ENCODE peak calls at places on chromosomes 12 and 14, in four cellular contexts. M is mesendoderm; X is CD8-positive, alpha-beta T cell; P is endothelial cell of umbilical vein. F is an unnamed sample.

GRCh38 chr12:105358789-105359188 is 28.3 kb downstream of the C12orf75 start:
- DNase-seq in M (no peak), X (no peak), P (no peak), F (no peak)

GRCh38 chr14:105855246-105855892 is 329.0 kb downstream of the TMEM121 start:
- DNase-seq in M (no peak), X (peak; percentile 44), P (no peak), F (no peak)

GRCh38 chr12:121580959-121581680 is at the start of gene KDM2B:
- DNase-seq in M (peak; percentile 90), X (peak; percentile 59), P (peak; percentile 63), F (peak; percentile 40)

GRCh38 chr12:32586390-32586789 is 92.7 kb upstream of the DNM1L start:
- DNase-seq in M (no peak), X (no peak), P (peak; percentile 96), F (peak; percentile 54)

GRCh38 chr12:19450362-19450761 is 11.1 kb downstream of the AEBP2 start:
- DNase-seq in M (no peak), X (no peak), P (no peak), F (peak; percentile 18)

GRCh38 chr14:53043107-53043704 is 92.4 kb upstream of the FERMT2 start:
- DNase-seq in M (no peak), X (no peak), P (no peak), F (no peak)

GRCh38 chr14:92897922-92898599 is 24.9 kb upstream of the CHGA start:
- DNase-seq in M (no peak), X (no peak), P (no peak), F (no peak)

GRCh38 chr14:57266060-57266459 is 2.6 kb downstream of the EXOC5 start:
- DNase-seq in M (no peak), X (no peak), P (peak; percentile 82), F (no peak)

GRCh38 chr12:69313209-69313608 is 35.0 kb upstream of the LYZ start:
- DNase-seq in M (no peak), X (no peak), P (no peak), F (no peak)

GRCh38 chr14:104592292-104592672 is 12.3 kb downstream of the TMEM179 start:
- DNase-seq in M (no peak), X (no peak), P (no peak), F (no peak)

GRCh38 chr14:20327005-20327869 is 5.8 kb downstream of the CCNB1IP1 start:
- DNase-seq in M (peak; percentile 68), X (no peak), P (peak; percentile 75), F (peak; percentile 42)

GRCh38 chr14:51852541-51852940 is 7.9 kb upstream of the GNG2 start:
- DNase-seq in M (no peak), X (no peak), P (no peak), F (no peak)

GRCh38 chr14:33682746-33683145 is 268.1 kb downstream of the EGLN3 start:
- DNase-seq in M (peak; percentile 7), X (no peak), P (no peak), F (peak; percentile 83)

GRCh38 chr12:597926-598568 is 65.2 kb downstream of the NINJ2 start:
- DNase-seq in M (no peak), X (no peak), P (peak; percentile 91), F (no peak)

GRCh38 chr12:131390408-131391100 is 320.3 kb upstream of the SFSWAP start:
- DNase-seq in M (peak; percentile 69), X (no peak), P (no peak), F (no peak)

GRCh38 chr14:68191567-68192321 is 372.2 kb downstream of the RAD51B start:
- DNase-seq in M (no peak), X (no peak), P (no peak), F (no peak)

GRCh38 chr12:121009744-121010143 is 6.5 kb downstream of the C12orf43 start:
- DNase-seq in M (peak; percentile 73), X (no peak), P (no peak), F (peak; percentile 53)

GRCh38 chr12:100703337-100703736 is 91.2 kb upstream of the ANO4 start:
- DNase-seq in M (no peak), X (no peak), P (no peak), F (no peak)

GRCh38 chr12:87142346-87142745 is 886.2 kb upstream of the MGAT4C start:
- DNase-seq in M (no peak), X (no peak), P (no peak), F (no peak)

GRCh38 chr12:111754671-111755070 is 12.1 kb upstream of the ALDH2 start:
- DNase-seq in M (no peak), X (no peak), P (no peak), F (no peak)

GRCh38 chr12:103093499-103094106 is 136.1 kb downstream of the ASCL1 start:
- DNase-seq in M (peak; percentile 59), X (no peak), P (no peak), F (no peak)

GRCh38 chr12:119153477-119154434 is 25.0 kb upstream of the HSPB8 start:
- DNase-seq in M (peak; percentile 99), X (no peak), P (peak; percentile 30), F (peak; percentile 36)

GRCh38 chr14:31567651-31568050 is 6.4 kb downstream of the NUBPL start:
- DNase-seq in M (peak; percentile 48), X (no peak), P (peak; percentile 3), F (no peak)

GRCh38 chr14:53327716-53328115 is 174.6 kb upstream of the DDHD1 start:
- DNase-seq in M (peak; percentile 89), X (no peak), P (no peak), F (peak; percentile 57)

GRCh38 chr12:127677537-127678131 is 589.3 kb upstream of the TMEM132C start:
- DNase-seq in M (peak; percentile 90), X (peak; percentile 53), P (peak; percentile 2), F (peak; percentile 84)

GRCh38 chr12:96190403-96191170 is 3.6 kb upstream of the ELK3 start:
- DNase-seq in M (no peak), X (no peak), P (no peak), F (no peak)

GRCh38 chr12:130351331-130351730 is 13.6 kb downstream of the PIWIL1 start:
- DNase-seq in M (no peak), X (no peak), P (no peak), F (no peak)

GRCh38 chr12:123388218-123388947 is 4.5 kb downstream of the KMT5A start:
- DNase-seq in M (peak; percentile 73), X (peak; percentile 83), P (peak; percentile 61), F (peak; percentile 50)

GRCh38 chr14:88955470-88955869 is 131.0 kb downstream of the TTC8 start:
- DNase-seq in M (peak; percentile 23), X (no peak), P (no peak), F (no peak)

GRCh38 chr14:66140213-66140918 is 345.8 kb upstream of the CCDC196 start:
- DNase-seq in M (no peak), X (no peak), P (no peak), F (no peak)

GRCh38 chr12:3933819-3934192 is 60.6 kb upstream of the PARP11 start:
- DNase-seq in M (no peak), X (no peak), P (no peak), F (no peak)
- H3K27me3 ChIP-seq in M (no peaks in the 10 kb centered on the region), X (no peaks in the 10 kb centered on the region), P (no peaks in the 10 kb centered on the region), F (no peaks in the 10 kb centered on the region)

DNA sequence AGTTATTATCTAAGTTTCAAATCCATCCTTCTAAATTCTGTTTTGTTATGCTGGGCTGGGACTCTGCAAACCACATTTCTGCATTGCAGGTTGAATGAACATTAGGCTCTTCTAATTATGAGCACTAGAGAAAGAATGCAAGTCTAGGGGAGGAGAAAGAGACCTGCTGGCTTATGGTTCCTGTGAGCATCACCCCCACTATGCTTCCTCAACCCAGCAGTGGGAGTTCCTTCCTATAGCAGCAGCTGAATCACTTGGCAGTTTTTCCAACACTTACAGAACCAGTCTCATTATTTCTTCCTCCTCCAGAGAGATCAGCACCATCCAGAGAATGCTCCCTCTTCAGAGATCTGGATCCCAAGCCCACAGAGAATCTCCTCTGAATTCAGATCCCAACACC is 297.7 kb upstream of the CLEC14A start:
- DNase-seq in M (no peak), X (no peak), P (peak; percentile 77), F (no peak)
- H3K4me3 ChIP-seq in M (no peak overlapping the region), X (no peak overlapping the region), P (no peak overlapping the region), F (no peak overlapping the region)

GRCh38 chr12:106910202-106910601 is 45.5 kb upstream of the TMEM263 start:
- DNase-seq in M (no peak), X (no peak), P (no peak), F (no peak)
- H3K27me3 ChIP-seq in M (no peaks in the 10 kb centered on the region), X (no peaks in the 10 kb centered on the region), P (no peaks in the 10 kb centered on the region), F (no peaks in the 10 kb centered on the region)

DNA sequence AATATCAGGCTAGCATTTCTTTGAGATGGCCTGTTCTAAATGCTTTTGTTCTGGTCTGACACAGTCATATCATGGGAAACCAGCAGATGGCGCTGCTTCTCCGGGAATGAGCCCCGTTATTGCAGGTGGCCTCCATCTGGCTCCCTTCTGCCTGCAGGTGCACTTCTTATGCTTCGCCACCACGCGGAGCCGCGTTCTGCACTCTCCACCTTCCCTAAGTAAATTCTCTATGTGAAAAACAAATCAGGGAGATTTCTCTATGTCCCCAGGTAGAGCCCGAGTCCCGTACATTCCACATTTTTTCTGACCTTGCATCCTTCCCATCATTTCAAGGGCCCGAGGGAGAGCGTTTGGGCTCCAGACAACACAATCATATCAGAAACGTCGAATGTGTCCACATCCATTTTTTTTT is 26.2 kb downstream of the GLRX5 start:
- DNase-seq in M (peak; percentile 92), X (peak; percentile 88), P (peak; percentile 86), F (peak; percentile 84)
- H3K4me3 ChIP-seq in M (no peak overlapping the region), X (no peak overlapping the region), P (no peak overlapping the region), F (no peak overlapping the region)

GRCh38 chr12:53956914-53957536 is 2.3 kb downstream of the HOXC12 start:
- DNase-seq in M (no peak), X (no peak), P (no peak), F (no peak)

GRCh38 chr12:53960187-53961024 is 5.7 kb downstream of the HOXC12 start:
- DNase-seq in M (no peak), X (no peak), P (no peak), F (no peak)

GRCh38 chr12:53956251-53956887 is 1.7 kb downstream of the HOXC12 start:
- DNase-seq in M (no peak), X (no peak), P (no peak), F (no peak)

GRCh38 chr12:53959314-53959713 is 4.6 kb downstream of the HOXC12 start:
- DNase-seq in M (no peak), X (no peak), P (no peak), F (no peak)

DNA sequence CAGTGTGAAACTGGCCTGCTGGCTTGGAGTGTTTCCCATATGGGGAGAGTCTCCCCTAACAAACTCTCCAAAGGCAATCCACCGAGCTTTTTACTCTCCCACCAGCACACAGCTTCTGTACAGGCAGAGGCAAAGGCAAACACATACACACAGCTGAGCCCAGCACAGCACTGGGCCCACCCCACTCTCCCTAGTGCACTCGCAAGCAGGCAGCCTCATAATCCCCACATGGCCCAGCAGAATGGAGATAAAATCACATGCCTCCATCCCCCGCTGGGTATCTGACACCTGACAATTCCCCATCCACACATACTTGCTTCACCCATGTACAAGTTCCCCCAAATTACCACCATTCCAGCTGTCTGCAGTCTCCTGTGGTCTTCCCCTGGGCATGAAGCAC is 3.4 kb downstream of the HOXC12 start:
- DNase-seq in M (no peak), X (no peak), P (no peak), F (no peak)
- H3K27me3 ChIP-seq in M (peaks cover 97% of the 10 kb centered on the region), X (peaks cover 81% of the 10 kb centered on the region), P (peaks cover 98% of the 10 kb centered on the region), F (peaks cover 97% of the 10 kb centered on the region)

GRCh38 chr14:61566537-61567225 is 128.6 kb upstream of the HIF1A start:
- DNase-seq in M (no peak), X (no peak), P (peak; percentile 38), F (no peak)
- H3K4me3 ChIP-seq in M (no peak overlapping the region), X (no peak overlapping the region), P (no peak overlapping the region), F (no peak overlapping the region)

F was measured in brain microvascular endothelial cell.